ENCODE peak calls at places on chromosomes 5 and 9, in six cellular contexts. One of them, this sample, is unnamed.

GRCh38 chr9:21789541-21790037 is 12.8 kb upstream of the MTAP start:
- DNase-seq in activated CD4-positive, alpha-beta T cell treated with anti-CD3 and anti-CD28 coated beads, Interleukin-2, amount 50 U/mL, for 1 hour: peak
- DNase-seq in Calu3: no peak
- DNase-seq in activated B cell treated with CpG ODN at 0.5 μM for 24 hours: no peak
- DNase-seq in central memory CD4-positive, alpha-beta T cell: peak
- DNase-seq in natural killer cell: no peak
- DNase-seq in this sample: peak

GRCh38 chr5:76175051-76175666 is 92.0 kb downstream of the SV2C start:
- DNase-seq in Calu3: peak
- DNase-seq in activated CD4-positive, alpha-beta T cell treated with anti-CD3 and anti-CD28 coated beads, Interleukin-2, amount 50 U/mL, for 1 hour: peak
- DNase-seq in natural killer cell: peak
- DNase-seq in activated B cell treated with CpG ODN at 0.5 μM for 24 hours: peak
- DNase-seq in central memory CD4-positive, alpha-beta T cell: peak
- DNase-seq in this sample: no peak

GRCh38 chr9:130472184-130472705 is 27.5 kb downstream of the ASS1 start:
- DNase-seq in activated CD4-positive, alpha-beta T cell treated with anti-CD3 and anti-CD28 coated beads, Interleukin-2, amount 50 U/mL, for 1 hour: no peak
- DNase-seq in central memory CD4-positive, alpha-beta T cell: no peak
- DNase-seq in activated B cell treated with CpG ODN at 0.5 μM for 24 hours: no peak
- DNase-seq in natural killer cell: no peak
- DNase-seq in Calu3: no peak
- DNase-seq in this sample: no peak

GRCh38 chr5:45737153-45737552 is 41.0 kb upstream of the HCN1 start:
- DNase-seq in activated B cell treated with CpG ODN at 0.5 μM for 24 hours: no peak
- DNase-seq in activated CD4-positive, alpha-beta T cell treated with anti-CD3 and anti-CD28 coated beads, Interleukin-2, amount 50 U/mL, for 1 hour: no peak
- DNase-seq in natural killer cell: no peak
- DNase-seq in central memory CD4-positive, alpha-beta T cell: no peak
- DNase-seq in Calu3: no peak
- DNase-seq in this sample: no peak

GRCh38 chr9:123460091-123460490 is 104.1 kb downstream of the CRB2 start:
- DNase-seq in natural killer cell: no peak
- DNase-seq in activated B cell treated with CpG ODN at 0.5 μM for 24 hours: no peak
- DNase-seq in Calu3: no peak
- DNase-seq in central memory CD4-positive, alpha-beta T cell: no peak
- DNase-seq in activated CD4-positive, alpha-beta T cell treated with anti-CD3 and anti-CD28 coated beads, Interleukin-2, amount 50 U/mL, for 1 hour: no peak
- DNase-seq in this sample: no peak

GRCh38 chr9:96605328-96605727 is 14.3 kb downstream of the CDC14B start:
- DNase-seq in natural killer cell: no peak
- DNase-seq in central memory CD4-positive, alpha-beta T cell: no peak
- DNase-seq in Calu3: no peak
- DNase-seq in activated B cell treated with CpG ODN at 0.5 μM for 24 hours: no peak
- DNase-seq in activated CD4-positive, alpha-beta T cell treated with anti-CD3 and anti-CD28 coated beads, Interleukin-2, amount 50 U/mL, for 1 hour: no peak
- DNase-seq in this sample: no peak

GRCh38 chr5:137453476-137454080 is 45.5 kb downstream of the SPOCK1 start:
- DNase-seq in activated CD4-positive, alpha-beta T cell treated with anti-CD3 and anti-CD28 coated beads, Interleukin-2, amount 50 U/mL, for 1 hour: no peak
- DNase-seq in natural killer cell: no peak
- DNase-seq in Calu3: peak
- DNase-seq in central memory CD4-positive, alpha-beta T cell: no peak
- DNase-seq in activated B cell treated with CpG ODN at 0.5 μM for 24 hours: no peak
- DNase-seq in this sample: no peak

GRCh38 chr9:107229146-107229545 is 53.9 kb upstream of the RAD23B start:
- DNase-seq in Calu3: no peak
- DNase-seq in natural killer cell: no peak
- DNase-seq in activated B cell treated with CpG ODN at 0.5 μM for 24 hours: no peak
- DNase-seq in activated CD4-positive, alpha-beta T cell treated with anti-CD3 and anti-CD28 coated beads, Interleukin-2, amount 50 U/mL, for 1 hour: no peak
- DNase-seq in central memory CD4-positive, alpha-beta T cell: no peak
- DNase-seq in this sample: no peak

GRCh38 chr5:53779541-53779981 is 219.1 kb downstream of the NDUFS4 start:
- DNase-seq in activated B cell treated with CpG ODN at 0.5 μM for 24 hours: no peak
- DNase-seq in central memory CD4-positive, alpha-beta T cell: no peak
- DNase-seq in activated CD4-positive, alpha-beta T cell treated with anti-CD3 and anti-CD28 coated beads, Interleukin-2, amount 50 U/mL, for 1 hour: no peak
- DNase-seq in natural killer cell: no peak
- DNase-seq in Calu3: no peak
- DNase-seq in this sample: no peak

GRCh38 chr5:34957857-34958690 is 28.7 kb downstream of the DNAJC21 start:
- DNase-seq in Calu3: peak
- DNase-seq in central memory CD4-positive, alpha-beta T cell: peak
- DNase-seq in activated B cell treated with CpG ODN at 0.5 μM for 24 hours: no peak
- DNase-seq in natural killer cell: no peak
- DNase-seq in activated CD4-positive, alpha-beta T cell treated with anti-CD3 and anti-CD28 coated beads, Interleukin-2, amount 50 U/mL, for 1 hour: no peak
- DNase-seq in this sample: no peak

GRCh38 chr5:179870952-179871351 is 12.3 kb upstream of the MRNIP start:
- DNase-seq in central memory CD4-positive, alpha-beta T cell: no peak
- DNase-seq in activated B cell treated with CpG ODN at 0.5 μM for 24 hours: no peak
- DNase-seq in natural killer cell: no peak
- DNase-seq in activated CD4-positive, alpha-beta T cell treated with anti-CD3 and anti-CD28 coated beads, Interleukin-2, amount 50 U/mL, for 1 hour: no peak
- DNase-seq in Calu3: no peak
- DNase-seq in this sample: no peak

GRCh38 chr5:146005264-146005663 is 68.9 kb downstream of the SH3RF2 start:
- DNase-seq in natural killer cell: no peak
- DNase-seq in central memory CD4-positive, alpha-beta T cell: no peak
- DNase-seq in activated B cell treated with CpG ODN at 0.5 μM for 24 hours: no peak
- DNase-seq in activated CD4-positive, alpha-beta T cell treated with anti-CD3 and anti-CD28 coated beads, Interleukin-2, amount 50 U/mL, for 1 hour: no peak
- DNase-seq in Calu3: no peak
- DNase-seq in this sample: no peak

GRCh38 chr9:126146254-126147145 is 180.1 kb upstream of the MVB12B start:
- DNase-seq in Calu3: peak
- DNase-seq in activated CD4-positive, alpha-beta T cell treated with anti-CD3 and anti-CD28 coated beads, Interleukin-2, amount 50 U/mL, for 1 hour: peak
- DNase-seq in activated B cell treated with CpG ODN at 0.5 μM for 24 hours: peak
- DNase-seq in central memory CD4-positive, alpha-beta T cell: no peak
- DNase-seq in natural killer cell: no peak
- DNase-seq in this sample: no peak

GRCh38 chr9:130282000-130282700 is 16.6 kb downstream of the HMCN2 start:
- DNase-seq in activated CD4-positive, alpha-beta T cell treated with anti-CD3 and anti-CD28 coated beads, Interleukin-2, amount 50 U/mL, for 1 hour: no peak
- DNase-seq in Calu3: no peak
- DNase-seq in central memory CD4-positive, alpha-beta T cell: no peak
- DNase-seq in natural killer cell: no peak
- DNase-seq in activated B cell treated with CpG ODN at 0.5 μM for 24 hours: no peak
- DNase-seq in this sample: no peak

GRCh38 chr9:69877852-69878507 is 57.4 kb downstream of the CFAP95 start:
- DNase-seq in Calu3: no peak
- DNase-seq in activated B cell treated with CpG ODN at 0.5 μM for 24 hours: no peak
- DNase-seq in activated CD4-positive, alpha-beta T cell treated with anti-CD3 and anti-CD28 coated beads, Interleukin-2, amount 50 U/mL, for 1 hour: no peak
- DNase-seq in natural killer cell: no peak
- DNase-seq in central memory CD4-positive, alpha-beta T cell: no peak
- DNase-seq in this sample: no peak

GRCh38 chr9:113524460-113524859 is 60.9 kb downstream of the RGS3 start:
- DNase-seq in central memory CD4-positive, alpha-beta T cell: no peak
- DNase-seq in activated CD4-positive, alpha-beta T cell treated with anti-CD3 and anti-CD28 coated beads, Interleukin-2, amount 50 U/mL, for 1 hour: no peak
- DNase-seq in Calu3: no peak
- DNase-seq in natural killer cell: no peak
- DNase-seq in activated B cell treated with CpG ODN at 0.5 μM for 24 hours: no peak
- DNase-seq in this sample: no peak

GRCh38 chr9:97984188-97985057 is 1.3 kb downstream of the ANP32B start:
- DNase-seq in Calu3: peak
- DNase-seq in activated CD4-positive, alpha-beta T cell treated with anti-CD3 and anti-CD28 coated beads, Interleukin-2, amount 50 U/mL, for 1 hour: peak
- DNase-seq in activated B cell treated with CpG ODN at 0.5 μM for 24 hours: peak
- DNase-seq in natural killer cell: peak
- DNase-seq in central memory CD4-positive, alpha-beta T cell: peak
- DNase-seq in this sample: peak

GRCh38 chr9:4555251-4555650 is 65.0 kb downstream of the SLC1A1 start:
- DNase-seq in central memory CD4-positive, alpha-beta T cell: peak
- DNase-seq in Calu3: no peak
- DNase-seq in natural killer cell: no peak
- DNase-seq in activated B cell treated with CpG ODN at 0.5 μM for 24 hours: no peak
- DNase-seq in activated CD4-positive, alpha-beta T cell treated with anti-CD3 and anti-CD28 coated beads, Interleukin-2, amount 50 U/mL, for 1 hour: peak
- DNase-seq in this sample: no peak

GRCh38 chr9:22208846-22209585 is 199.9 kb upstream of the CDKN2B start:
- DNase-seq in activated CD4-positive, alpha-beta T cell treated with anti-CD3 and anti-CD28 coated beads, Interleukin-2, amount 50 U/mL, for 1 hour: no peak
- DNase-seq in activated B cell treated with CpG ODN at 0.5 μM for 24 hours: no peak
- DNase-seq in natural killer cell: no peak
- DNase-seq in Calu3: no peak
- DNase-seq in central memory CD4-positive, alpha-beta T cell: peak
- DNase-seq in this sample: no peak